ENCODE peak calls at places on chromosomes 11 and 22, in eight cellular contexts. C is H54, S is LoVo, O is endothelial cell, E is SW480, Q is skeletal muscle cell, D is DMS153, Z is anterior cingulate cortex. R is an unnamed sample.

GRCh38 chr11:130924750-130925149 is 8.5 kb upstream of the SNX19 start:
- DNase-seq in D (no peak), O (no peak), S (no peak), E (no peak), Q (no peak), C (no peak), Z (no peak), R (no peak)

GRCh38 chr22:44879301-44879680 is 126.9 kb downstream of the ARHGAP8 start:
- DNase-seq in E (no peak), S (no peak), C (no peak), O (no peak), Q (no peak), Z (no peak), D (no peak), R (no peak)

GRCh38 chr11:2312232-2313042 is 10.6 kb downstream of the TSPAN32 start:
- DNase-seq in S (peak; percentile 8), Z (no peak), E (no peak), O (no peak), D (no peak), Q (no peak), C (peak; percentile 94), R (no peak)

GRCh38 chr22:50301581-50301991 is 5.9 kb downstream of the PLXNB2 start:
- DNase-seq in Q (no peak), D (no peak), S (no peak), E (no peak), Z (no peak), O (no peak), C (no peak), R (no peak)

GRCh38 chr11:98495601-98496000 is 525.1 kb upstream of the CNTN5 start:
- DNase-seq in O (no peak), Q (no peak), C (no peak), S (no peak), Z (no peak), E (no peak), D (no peak), R (peak; percentile 42)

GRCh38 chr11:35227551-35228341 is 88.8 kb downstream of the CD44 start:
- DNase-seq in D (no peak), E (no peak), C (no peak), O (no peak), S (no peak), Q (no peak), Z (no peak), R (no peak)

GRCh38 chr11:72813740-72814138 is 472 bp upstream of the ATG16L2 start:
- DNase-seq in O (no peak), Q (no peak), S (peak; percentile 84), D (peak; percentile 58), C (peak; percentile 75), Z (peak; percentile 86), E (peak; percentile 58), R (peak; percentile 65)

GRCh38 chr11:27187848-27188621 is 147.4 kb downstream of the BBOX1 start:
- DNase-seq in S (peak; percentile 60), C (no peak), D (no peak), E (no peak), Q (no peak), O (no peak), Z (no peak), R (no peak)

GRCh38 chr22:27685515-27685914 is 116.0 kb downstream of the MN1 start:
- DNase-seq in Z (no peak), S (no peak), O (no peak), Q (no peak), E (no peak), C (no peak), D (no peak), R (no peak)

GRCh38 chr11:65776710-65777141 is 4.0 kb downstream of the AP5B1 start:
- DNase-seq in C (no peak), Z (no peak), Q (no peak), S (no peak), O (no peak), E (no peak), D (no peak), R (no peak)

GRCh38 chr11:35641206-35641885 is 21.2 kb upstream of the TRIM44 start:
- DNase-seq in E (no peak), C (no peak), Q (no peak), S (no peak), O (no peak), D (peak; percentile 59), Z (no peak), R (no peak)

GRCh38 chr11:14022821-14023220 is 60.3 kb downstream of the SPON1 start:
- DNase-seq in O (no peak), Q (no peak), Z (no peak), S (no peak), C (no peak), E (no peak), D (no peak), R (no peak)